ENCODE peak calls at places on chromosome 21, in eight cellular contexts. R is NCI-H2081; J is NCI-H774; U is stimulated activated CD8-positive, alpha-beta memory T cell treated with anti-CD3 and anti-CD28 coated beads, Interleukin-2, amount 100 ng/mL, for 48 hours; H is colonic mucosa; L is amniotic stem cell; E is NCI-H226; S is A172. B is an unnamed sample.
A peak's percentile ranks its signal among the peaks of the same experiment; 100 is the strongest.

GRCh38 chr21:16102113-16102512 is 372.3 kb downstream of the USP25 start:
- DNase-seq in R (no peak), J (no peak), U (no peak), H (no peak), L (no peak), E (peak; percentile 12), S (no peak), B (no peak)

GRCh38 chr21:37039434-37040075 is 33.1 kb downstream of the RIPPLY3 start:
- DNase-seq in R (no peak), J (no peak), U (no peak), H (no peak), L (no peak), E (no peak), S (no peak), B (no peak)

GRCh38 chr21:35375115-35375514 is 326.0 kb upstream of the RUNX1 start:
- DNase-seq in R (no peak), J (no peak), U (no peak), H (no peak), L (no peak), E (peak; percentile 53), S (peak; percentile 71), B (no peak)

GRCh38 chr21:44353200-44353970 is at the start of gene TRPM2:
- DNase-seq in R (no peak), J (no peak), U (no peak), H (no peak), L (no peak), E (no peak), S (no peak), B (no peak)

GRCh38 chr21:41766883-41767605 is at the start of gene RIPK4:
- DNase-seq in R (peak; percentile 79), J (peak; percentile 66), U (peak; percentile 47), H (peak; percentile 91), L (no peak), E (no peak), S (no peak), B (no peak)

GRCh38 chr21:41877901-41878830 is 978 bp downstream of the PRDM15 start:
- DNase-seq in R (peak; percentile 38), J (peak; percentile 2), U (no peak), H (peak; percentile 38), L (peak; percentile 3), E (no peak), S (no peak), B (no peak)

GRCh38 chr21:43361493-43362296 is 65.2 kb downstream of the SIK1 start:
- DNase-seq in R (no peak), J (no peak), U (no peak), H (no peak), L (no peak), E (no peak), S (no peak), B (no peak)

GRCh38 chr21:44557491-44558328 is 885 bp downstream of the KRTAP10-3 start:
- DNase-seq in R (no peak), J (no peak), U (no peak), H (no peak), L (no peak), E (no peak), S (no peak), B (no peak)

GRCh38 chr21:42574234-42575027 is 60.8 kb downstream of the SLC37A1 start:
- DNase-seq in R (no peak), J (no peak), U (no peak), H (no peak), L (no peak), E (no peak), S (no peak), B (no peak)

GRCh38 chr21:18155508-18156193 is 89.0 kb upstream of the CHODL start:
- DNase-seq in R (no peak), J (no peak), U (no peak), H (no peak), L (no peak), E (peak; percentile 91), S (peak; percentile 3), B (no peak)

GRCh38 chr21:37742532-37742931 is 173.7 kb downstream of the KCNJ6 start:
- DNase-seq in R (no peak), J (no peak), U (no peak), H (no peak), L (no peak), E (no peak), S (no peak), B (no peak)

GRCh38 chr21:45853703-45854342 is 127.7 kb upstream of the COL6A1 start:
- DNase-seq in R (no peak), J (no peak), U (no peak), H (no peak), L (no peak), E (no peak), S (no peak), B (no peak)

GRCh38 chr21:40769231-40769630 is 77.7 kb downstream of the DSCAM start:
- DNase-seq in R (no peak), J (no peak), U (no peak), H (no peak), L (no peak), E (no peak), S (no peak), B (no peak)

GRCh38 chr21:44926364-44927101 is 5.8 kb upstream of the ITGB2 start:
- DNase-seq in R (no peak), J (no peak), U (no peak), H (no peak), L (no peak), E (no peak), S (no peak), B (no peak)

GRCh38 chr21:41361786-41362604 is at the start of gene MX2:
- DNase-seq in R (no peak), J (peak; percentile 21), U (peak; percentile 42), H (peak; percentile 61), L (no peak), E (peak; percentile 84), S (peak; percentile 93), B (no peak)